ENCODE peak calls at places on chromosomes 4 and X, in nine cellular contexts. A, C, Q, D, X, M, F, B and K are unnamed samples.

GRCh38 chrX:74537011-74537390 is 77.4 kb downstream of the RLIM start:
- DNase-seq in C (no peak), F (no peak), M (no peak), Q (no peak), A (no peak), X (no peak), B (no peak), D (no peak), K (peak)

GRCh38 chr4:110165382-110166285 is 32.8 kb downstream of the ELOVL6 start:
- DNase-seq in M (peak), C (peak), D (no peak), F (peak), B (peak), Q (peak), A (no peak), X (no peak), K (peak)

GRCh38 chr4:77629885-77630284 is 24.3 kb downstream of the CXCL13 start:
- DNase-seq in B (no peak), X (no peak), M (no peak), Q (no peak), A (no peak), F (no peak), D (no peak), C (peak), K (no peak)

GRCh38 chrX:41045960-41046567 is 39.2 kb upstream of the USP9X start:
- DNase-seq in A (peak), Q (no peak), F (no peak), B (no peak), D (no peak), X (no peak), M (no peak), C (no peak), K (no peak)

GRCh38 chrX:97096385-97096784 is 212.7 kb downstream of the RPA4 start:
- DNase-seq in C (no peak), A (no peak), M (no peak), F (no peak), D (no peak), X (no peak), B (no peak), Q (no peak), K (no peak)

GRCh38 chr4:130210871-130211270 is 1114.9 kb downstream of the C4orf33 start:
- DNase-seq in M (no peak), X (no peak), A (no peak), B (peak), C (no peak), F (no peak), D (no peak), Q (no peak), K (peak)

GRCh38 chr4:13534344-13535063 is 9.8 kb downstream of the NKX3-2 start:
- DNase-seq in A (no peak), B (peak), X (no peak), F (no peak), D (no peak), M (no peak), C (no peak), Q (no peak), K (no peak)

GRCh38 chr4:1616574-1616964 is 67.5 kb downstream of the FAM53A start:
- DNase-seq in A (no peak), Q (no peak), C (no peak), M (no peak), D (no peak), F (no peak), X (no peak), B (no peak), K (no peak)

GRCh38 chrX:31421441-31421840 is 349.6 kb upstream of the FTHL17 start:
- DNase-seq in C (no peak), F (no peak), X (no peak), M (no peak), B (no peak), A (no peak), D (no peak), Q (no peak), K (no peak)

GRCh38 chr4:112448211-112448745 is 67.7 kb downstream of the NEUROG2 start:
- DNase-seq in M (no peak), D (no peak), A (no peak), C (no peak), F (no peak), B (no peak), Q (no peak), X (no peak), K (no peak)

GRCh38 chr4:181488926-181489325 is 754.3 kb upstream of the TENM3 start:
- DNase-seq in F (no peak), M (no peak), B (no peak), Q (no peak), C (no peak), A (no peak), D (no peak), X (no peak), K (no peak)